ENCODE peak calls at places on chromosome 17, in six cellular contexts. H, X, G, R, B and V are unnamed samples.

GRCh38 chr17:33118391-33118790 is 126.7 kb downstream of the SPACA3 start:
- DNase-seq in G (no peak), R (no peak), B (no peak), X (no peak), H (no peak), V (no peak)

GRCh38 chr17:75695830-75696271 is 25.4 kb upstream of the ITGB4 start:
- DNase-seq in B (no peak), R (peak), H (no peak), X (no peak), G (no peak), V (peak)

GRCh38 chr17:64449545-64449944 is 630 bp downstream of the MILR1 start:
- DNase-seq in X (no peak), B (no peak), H (no peak), G (peak), R (no peak), V (no peak)

GRCh38 chr17:67629963-67630320 is 87.8 kb upstream of the NOL11 start:
- DNase-seq in R (no peak), H (no peak), B (no peak), G (no peak), X (no peak), V (peak)

GRCh38 chr17:2366747-2367494 is 29.6 kb downstream of the SGSM2 start:
- DNase-seq in G (no peak), H (no peak), X (no peak), B (no peak), R (no peak), V (no peak)

GRCh38 chr17:564526-564925 is 150.1 kb downstream of the VPS53 start:
- DNase-seq in H (no peak), X (no peak), R (no peak), G (no peak), B (no peak), V (no peak)

GRCh38 chr17:71942626-71943025 is 178.2 kb upstream of the SOX9 start:
- DNase-seq in R (no peak), H (no peak), X (no peak), G (no peak), B (no peak), V (no peak)

GRCh38 chr17:44152875-44153274 is 11.1 kb downstream of the HROB start:
- DNase-seq in G (no peak), R (no peak), H (no peak), X (no peak), B (no peak), V (no peak)

GRCh38 chr17:5516060-5516792 is 29.9 kb downstream of the MIS12 start:
- DNase-seq in H (no peak), B (peak), G (no peak), R (peak), X (no peak), V (no peak)